ENCODE peak calls at places on chromosomes 16 and 17, in seven cellular contexts. X is heart right ventricle, M is thoracic aorta, S is GM23338, Y is left ventricle myocardium inferior, H is right lobe of liver, D is neural progenitor cell. I is an unnamed sample. For H3K36me3, the result is how much of the 10 kb centered on the place peaks cover.

GRCh38 chr17:57363998-57364645 is 107.8 kb downstream of the MSI2 start:
- DNase-seq in X (no peak), M (no peak), S (no peak), Y (no peak), H (no peak), D (no peak), I (no peak)

GRCh38 chr17:68910256-68910705 is 44.9 kb downstream of the ABCA8 start:
- DNase-seq in X (peak), M (no peak), S (peak), Y (peak), H (no peak), D (peak), I (no peak)

GRCh38 chr17:65967372-65967771 is 224.6 kb downstream of the CEP112 start:
- DNase-seq in X (no peak), M (no peak), S (no peak), Y (no peak), H (no peak), D (no peak), I (no peak)

GRCh38 chr16:17358350-17358749 is 112.4 kb downstream of the XYLT1 start:
- DNase-seq in X (no peak), M (no peak), S (no peak), Y (no peak), H (no peak), D (no peak), I (no peak)

GRCh38 chr17:79630120-79630519 is 19.3 kb upstream of the RBFOX3 start:
- DNase-seq in X (peak), M (no peak), S (no peak), Y (peak), H (no peak), D (no peak), I (no peak)

GRCh38 chr17:68733241-68734176 is 132.3 kb upstream of the FAM20A start:
- DNase-seq in X (peak), M (no peak), S (peak), Y (no peak), H (no peak), D (peak), I (no peak)

GRCh38 chr17:58401287-58401686 is 16.0 kb downstream of the RNF43 start:
- DNase-seq in X (no peak), M (no peak), S (no peak), Y (no peak), H (no peak), D (no peak), I (no peak)

GRCh38 chr16:19123535-19124178 is 9.9 kb downstream of the ITPRIPL2 start:
- DNase-seq in X (no peak), M (no peak), S (no peak), Y (no peak), H (peak), D (no peak), I (peak)

GRCh38 chr16:54806378-54806777 is 124.3 kb upstream of the IRX5 start:
- DNase-seq in X (no peak), M (no peak), S (no peak), Y (no peak), H (no peak), D (no peak), I (no peak)

GRCh38 chr17:35103271-35103670 is 16.4 kb downstream of the RAD51D start:
- DNase-seq in X (no peak), M (no peak), S (no peak), Y (no peak), H (no peak), D (no peak), I (no peak)

GRCh38 chr17:18994626-18995025 is 9.9 kb downstream of the FAM83G start:
- DNase-seq in X (no peak), M (no peak), S (no peak), Y (no peak), H (no peak), D (no peak), I (no peak)

GRCh38 chr16:58332997-58333700 is 38.3 kb upstream of the PRSS54 start:
- DNase-seq in X (no peak), M (no peak), S (peak), Y (no peak), H (no peak), D (peak), I (no peak)

GRCh38 chr17:13631541-13631940 is 29.8 kb upstream of the HS3ST3A1 start:
- DNase-seq in X (no peak), M (no peak), S (no peak), Y (no peak), H (no peak), D (no peak), I (no peak)

GRCh38 chr16:65125871-65126270 is 4.0 kb upstream of the CDH11 start:
- DNase-seq in X (no peak), M (no peak), S (no peak), Y (no peak), H (no peak), D (no peak), I (no peak)

GRCh38 chr16:48246066-48246465 is 1.3 kb downstream of the ABCC11 start:
- DNase-seq in X (no peak), M (no peak), S (no peak), Y (no peak), H (no peak), D (no peak), I (no peak)

GRCh38 chr17:72120878-72121163 is at the start of gene SOX9:
- DNase-seq in X (peak), M (no peak), S (peak), Y (peak), H (peak), D (peak), I (peak)

GRCh38 chr16:73231969-73232554 is 184.1 kb upstream of the ZFHX3 start:
- DNase-seq in X (no peak), M (no peak), S (no peak), Y (no peak), H (no peak), D (no peak), I (peak)

GRCh38 chr16:69930117-69930776 is 20.9 kb upstream of the CLEC18A start:
- DNase-seq in X (peak), M (no peak), S (peak), Y (peak), H (no peak), D (peak), I (no peak)

GRCh38 chr16:58032710-58033293 is 7.2 kb downstream of the MMP15 start:
- DNase-seq in X (peak), M (no peak), S (no peak), Y (peak), H (peak), D (no peak), I (no peak)

GRCh38 chr17:50161911-50162288 is 3.9 kb upstream of the SGCA start:
- DNase-seq in X (no peak), M (no peak), S (peak), Y (no peak), H (peak), D (no peak), I (no peak)

GRCh38 chr17:37702605-37703004 is 42.3 kb downstream of the HNF1B start:
- DNase-seq in X (no peak), M (no peak), S (no peak), Y (no peak), H (no peak), D (no peak), I (no peak)

GRCh38 chr17:16129441-16129840 is 85.9 kb downstream of the NCOR1 start:
- DNase-seq in X (no peak), M (no peak), S (no peak), Y (no peak), H (no peak), D (no peak), I (no peak)

GRCh38 chr17:78537217-78537860 is 39.9 kb downstream of the DNAH17 start:
- DNase-seq in X (no peak), M (no peak), S (no peak), Y (no peak), H (no peak), D (no peak), I (no peak)

GRCh38 chr17:41565338-41565737 is 6.5 kb downstream of the KRT9 start:
- DNase-seq in X (no peak), M (no peak), S (no peak), Y (no peak), H (no peak), D (no peak), I (no peak)

GRCh38 chr17:67980456-67980855 is 15.8 kb downstream of the C17orf58 start:
- DNase-seq in X (no peak), M (no peak), S (no peak), Y (no peak), H (no peak), D (no peak), I (no peak)

DNA sequence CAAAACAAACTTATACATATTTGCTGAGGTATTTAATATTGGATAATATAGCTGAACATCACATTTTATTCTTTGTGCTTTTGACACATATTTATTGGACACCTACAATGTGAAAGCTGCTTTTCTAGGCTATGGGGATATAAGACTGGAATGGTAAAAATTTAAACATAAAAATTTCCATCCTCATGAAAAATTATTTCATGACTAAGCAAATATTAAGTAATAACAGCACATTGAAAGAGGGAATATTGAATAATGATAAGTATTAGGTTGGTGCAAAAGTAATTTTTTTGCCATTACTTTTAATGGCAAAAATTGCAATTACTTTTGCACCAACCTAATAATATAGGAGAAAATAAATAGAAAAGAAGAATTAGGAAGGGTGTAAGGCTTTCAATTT is 972.5 kb upstream of the CDH8 start:
- DNase-seq in X (no peak), M (no peak), S (no peak), Y (no peak), H (no peak), D (no peak), I (no peak)
- H3K36me3 ChIP-seq in X (under half), M (under half), S (under half), Y (under half), H (under half), D (under half), I (under half)

DNA sequence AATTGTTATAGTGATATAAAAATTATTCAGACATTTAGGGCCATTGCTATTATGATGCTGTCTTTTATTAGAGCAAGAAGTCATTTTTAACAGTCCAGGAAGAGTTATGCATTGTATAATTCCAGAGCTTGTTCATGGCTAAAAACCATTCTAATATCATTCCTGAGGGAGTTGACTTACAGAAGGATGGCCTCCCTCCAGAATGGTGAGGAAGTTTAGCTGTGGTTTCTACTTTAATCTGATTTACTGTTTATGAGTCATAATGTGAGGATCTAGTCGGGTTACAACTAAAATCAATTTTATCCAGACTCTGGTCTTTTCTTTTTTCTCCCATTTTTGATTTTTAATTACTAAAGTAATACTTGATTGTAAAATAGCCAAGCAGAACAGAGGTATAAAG is 41.2 kb upstream of the ANKFN1 start:
- DNase-seq in X (no peak), M (no peak), S (no peak), Y (no peak), H (no peak), D (no peak), I (no peak)
- H3K36me3 ChIP-seq in X (under half), M (under half), S (under half), Y (under half), H (under half), D (under half), I (under half)

GRCh38 chr16:87860553-87861299 is 8.6 kb downstream of the SLC7A5 start:
- DNase-seq in X (no peak), M (no peak), S (no peak), Y (no peak), H (no peak), D (no peak), I (peak)
- H3K36me3 ChIP-seq in X (under half), M (under half), S (under half), Y (under half), H (under half), D (under half), I (under half)

DNA sequence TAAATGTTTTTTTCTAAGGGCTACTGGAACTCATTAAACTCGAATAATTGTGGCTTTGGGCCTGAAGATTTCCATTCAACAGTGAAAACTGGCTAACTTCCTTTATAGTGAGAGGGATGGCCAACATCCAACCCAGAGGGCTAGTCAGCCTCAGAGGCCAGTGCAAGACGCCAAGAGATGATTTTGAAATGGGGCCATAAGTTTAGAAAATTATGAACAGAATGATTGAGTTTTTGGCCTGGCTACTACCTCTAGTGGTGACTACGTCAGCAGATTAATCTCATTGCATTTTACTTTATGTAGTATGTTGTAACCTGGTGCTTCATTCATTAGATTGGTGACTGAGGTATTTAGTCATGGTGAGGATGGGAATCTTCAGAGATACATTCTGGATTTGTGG is 28.4 kb downstream of the HAPSTR1 start:
- DNase-seq in X (peak), M (no peak), S (no peak), Y (no peak), H (no peak), D (no peak), I (no peak)
- H3K36me3 ChIP-seq in X (half or more), M (under half), S (under half), Y (half or more), H (under half), D (under half), I (under half)

I was measured in mucosa of descending colon.